ENCODE peak calls at places on chromosomes 11 and 22, in eight cellular contexts. Q is left ventricle myocardium inferior; P is Panc1; V is skeletal muscle cell; T is CD4-positive, CD25-positive, alpha-beta regulatory T cell; W is NAMALWA; J is EH; A is mesothelial cell of epicardium. S is an unnamed sample.

GRCh38 chr22:28710112-28710888 is 30.7 kb upstream of the TTC28 start:
- DNase-seq in T (no peak), Q (no peak), A (no peak), J (peak), V (peak), P (no peak), W (no peak), S (peak)

GRCh38 chr11:1622076-1622475 is at the start of gene KRTAP5-4:
- DNase-seq in A (no peak), V (no peak), W (no peak), P (no peak), T (no peak), Q (no peak), J (no peak), S (no peak)

GRCh38 chr11:62857541-62857982 is 18.2 kb upstream of the WDR74 start:
- DNase-seq in Q (no peak), V (no peak), W (no peak), A (no peak), T (no peak), J (no peak), P (no peak), S (no peak)

GRCh38 chr22:32684148-32684821 is 117.2 kb upstream of the TIMP3 start:
- DNase-seq in P (no peak), V (no peak), T (no peak), W (no peak), A (no peak), Q (no peak), J (peak), S (no peak)

GRCh38 chr22:21563912-21564311 is 3.6 kb upstream of the UBE2L3 start:
- DNase-seq in J (no peak), A (no peak), P (no peak), V (no peak), Q (no peak), W (no peak), T (no peak), S (no peak)

GRCh38 chr11:75919525-75919924 is 104.5 kb downstream of the UVRAG start:
- DNase-seq in V (no peak), P (no peak), T (no peak), W (peak), J (no peak), A (no peak), Q (no peak), S (peak)

GRCh38 chr11:50098186-50098725 is 65.6 kb downstream of the OR4C45 start:
- DNase-seq in A (no peak), P (no peak), T (no peak), V (no peak), J (no peak), W (no peak), Q (no peak), S (peak)

GRCh38 chr11:34012734-34013133 is 38.8 kb upstream of the CAPRIN1 start:
- DNase-seq in W (no peak), Q (no peak), P (no peak), A (no peak), T (no peak), V (no peak), J (no peak), S (no peak)

GRCh38 chr11:127461575-127462344 is 461.2 kb upstream of the KIRREL3 start:
- DNase-seq in A (no peak), T (no peak), J (no peak), W (no peak), V (no peak), Q (no peak), P (no peak), S (no peak)

GRCh38 chr22:17733484-17733883 is 40.8 kb downstream of the BID start:
- DNase-seq in V (no peak), T (no peak), Q (no peak), J (peak), W (no peak), A (no peak), P (no peak), S (peak)

GRCh38 chr22:26471522-26471921 is 12.1 kb downstream of the HPS4 start:
- DNase-seq in Q (no peak), V (peak), T (no peak), J (peak), P (peak), A (no peak), W (no peak), S (peak)

GRCh38 chr22:36238348-36239149 is 778 bp downstream of the APOL2 start:
- DNase-seq in A (no peak), V (no peak), Q (no peak), J (no peak), W (peak), T (no peak), P (no peak), S (no peak)

GRCh38 chr11:61828629-61829407 is 718 bp downstream of the FADS2 start:
- DNase-seq in V (no peak), Q (peak), W (no peak), T (no peak), J (peak), A (peak), P (no peak), S (no peak)

GRCh38 chr22:37425800-37426531 is 1.3 kb downstream of the ELFN2 start:
- DNase-seq in T (no peak), P (no peak), Q (no peak), V (peak), W (peak), A (no peak), J (no peak), S (no peak)

GRCh38 chr11:33907419-33907818 is 15.5 kb upstream of the LMO2 start:
- DNase-seq in W (no peak), A (no peak), V (no peak), T (no peak), P (no peak), J (no peak), Q (no peak), S (no peak)

GRCh38 chr11:65593518-65594414 is 1.8 kb downstream of the KCNK7 start:
- DNase-seq in Q (no peak), P (no peak), A (no peak), W (peak), V (no peak), T (peak), J (peak), S (no peak)

GRCh38 chr11:83410605-83411565 is 124.7 kb upstream of the CCDC90B start:
- DNase-seq in Q (no peak), J (no peak), V (no peak), P (no peak), T (no peak), A (no peak), W (no peak), S (no peak)

S was measured in stromal cell of bone marrow.